ENCODE peak calls at places on chromosomes 11 and 22, in ten cellular contexts. E is GM12865, T is fibroblast of the aortic adventitia, J is upper lobe of right lung, R is coronary artery, F is endodermal cell, W is right lobe of liver, M is kidney, C is cardiac fibroblast, K is H1. S is an unnamed sample.

GRCh38 chr11:59216654-59217640 is 4.2 kb upstream of the MPEG1 start:
- DNase-seq in E (peak), T (peak), J (no peak), R (no peak), F (no peak), W (no peak), M (no peak), C (peak), K (no peak), S (no peak)

GRCh38 chr11:16543642-16544041 is 187.3 kb upstream of the SOX6 start:
- DNase-seq in E (no peak), T (no peak), J (no peak), R (no peak), F (no peak), W (no peak), M (no peak), C (no peak), K (no peak), S (no peak)

GRCh38 chr11:132981146-132981956 is 551.0 kb downstream of the OPCML start:
- DNase-seq in E (no peak), T (no peak), J (no peak), R (no peak), F (no peak), W (no peak), M (no peak), C (no peak), K (no peak), S (no peak)

GRCh38 chr11:12042215-12042676 is 33.8 kb upstream of the DKK3 start:
- DNase-seq in E (no peak), T (peak), J (no peak), R (no peak), F (no peak), W (no peak), M (no peak), C (peak), K (no peak), S (peak)

GRCh38 chr22:27192135-27192900 is 534.9 kb downstream of the MIAT start:
- DNase-seq in E (no peak), T (peak), J (no peak), R (peak), F (no peak), W (no peak), M (no peak), C (peak), K (no peak), S (no peak)

GRCh38 chr11:23990346-23990745 is 506.5 kb upstream of the LUZP2 start:
- DNase-seq in E (no peak), T (no peak), J (no peak), R (no peak), F (no peak), W (no peak), M (no peak), C (no peak), K (no peak), S (no peak)

GRCh38 chr11:15692739-15693138 is 578.0 kb downstream of the INSC start:
- DNase-seq in E (peak), T (no peak), J (no peak), R (no peak), F (peak), W (no peak), M (no peak), C (no peak), K (no peak), S (no peak)

GRCh38 chr11:36564376-36565032 is 3.3 kb upstream of the RAG1 start:
- DNase-seq in E (peak), T (peak), J (no peak), R (no peak), F (peak), W (no peak), M (no peak), C (peak), K (no peak), S (peak)

GRCh38 chr11:70796601-70797000 is 398.3 kb downstream of the CTTN start:
- DNase-seq in E (no peak), T (no peak), J (no peak), R (no peak), F (peak), W (no peak), M (no peak), C (no peak), K (no peak), S (no peak)

GRCh38 chr11:14443642-14444041 is 56.0 kb downstream of the COPB1 start:
- DNase-seq in E (no peak), T (peak), J (no peak), R (no peak), F (no peak), W (peak), M (no peak), C (peak), K (no peak), S (no peak)

GRCh38 chr11:29135504-29135903 is 881.3 kb downstream of the KCNA4 start:
- DNase-seq in E (no peak), T (peak), J (no peak), R (no peak), F (no peak), W (no peak), M (no peak), C (peak), K (no peak), S (peak)

GRCh38 chr11:2300936-2301630 is 635 bp downstream of the C11orf21 start:
- DNase-seq in E (no peak), T (no peak), J (peak), R (peak), F (no peak), W (peak), M (peak), C (no peak), K (no peak), S (no peak)

GRCh38 chr11:73389902-73390301 is 13.7 kb downstream of the RELT start:
- DNase-seq in E (no peak), T (no peak), J (no peak), R (no peak), F (no peak), W (no peak), M (no peak), C (no peak), K (no peak), S (no peak)

GRCh38 chr22:45006101-45006872 is 3.5 kb downstream of the PHF21B start:
- DNase-seq in E (no peak), T (no peak), J (no peak), R (no peak), F (no peak), W (no peak), M (no peak), C (no peak), K (no peak), S (no peak)

GRCh38 chr11:66347425-66348276 is at the start of gene B4GAT1:
- DNase-seq in E (peak), T (peak), J (peak), R (peak), F (peak), W (no peak), M (peak), C (peak), K (peak), S (peak)

GRCh38 chr11:117825538-117826359 is 1.2 kb upstream of the FXYD2 start:
- DNase-seq in E (no peak), T (no peak), J (peak), R (peak), F (no peak), W (no peak), M (peak), C (no peak), K (no peak), S (no peak)

GRCh38 chr22:49735411-49736311 is 92.0 kb downstream of the BRD1 start:
- DNase-seq in E (no peak), T (no peak), J (peak), R (no peak), F (peak), W (no peak), M (peak), C (peak), K (no peak), S (no peak)

GRCh38 chr11:61627831-61628753 is 47.2 kb upstream of the SYT7 start:
- DNase-seq in E (peak), T (peak), J (peak), R (no peak), F (peak), W (peak), M (no peak), C (peak), K (no peak), S (peak)

GRCh38 chr11:117984471-117984870 is 1.7 kb upstream of the IL10RA start:
- DNase-seq in E (no peak), T (no peak), J (no peak), R (peak), F (peak), W (no peak), M (no peak), C (no peak), K (no peak), S (no peak)

GRCh38 chr11:64331569-64332371 is 8.2 kb upstream of the CCDC88B start:
- DNase-seq in E (peak), T (peak), J (peak), R (no peak), F (peak), W (peak), M (peak), C (peak), K (no peak), S (peak)

GRCh38 chr22:17781319-17782031 is 7.2 kb upstream of the BID start:
- DNase-seq in E (peak), T (peak), J (no peak), R (no peak), F (no peak), W (no peak), M (peak), C (peak), K (no peak), S (peak)

GRCh38 chr22:41305646-41306045 is 4.3 kb downstream of the ZC3H7B start:
- DNase-seq in E (no peak), T (peak), J (no peak), R (no peak), F (no peak), W (no peak), M (no peak), C (peak), K (no peak), S (no peak)

GRCh38 chr22:28884754-28885375 is 1.5 kb downstream of the ZNRF3 start:
- DNase-seq in E (no peak), T (no peak), J (no peak), R (no peak), F (no peak), W (no peak), M (no peak), C (no peak), K (no peak), S (no peak)

GRCh38 chr22:46941958-46942815 is 179.7 kb downstream of the TBC1D22A start:
- DNase-seq in E (no peak), T (peak), J (no peak), R (no peak), F (no peak), W (no peak), M (no peak), C (no peak), K (no peak), S (peak)

GRCh38 chr22:22244337-22245250 is at the start of gene VPREB1:
- DNase-seq in E (no peak), T (no peak), J (no peak), R (no peak), F (no peak), W (no peak), M (no peak), C (no peak), K (no peak), S (no peak)

GRCh38 chr11:77095551-77096490 is 6.8 kb upstream of the OMP start:
- DNase-seq in E (no peak), T (no peak), J (peak), R (no peak), F (no peak), W (peak), M (peak), C (no peak), K (no peak), S (no peak)

GRCh38 chr22:35334010-35334409 is 34.3 kb downstream of the TOM1 start:
- DNase-seq in E (no peak), T (no peak), J (no peak), R (no peak), F (no peak), W (no peak), M (no peak), C (no peak), K (no peak), S (no peak)

GRCh38 chr22:26406118-26406517 is 22.9 kb upstream of the ASPHD2 start:
- DNase-seq in E (peak), T (peak), J (no peak), R (no peak), F (no peak), W (no peak), M (no peak), C (no peak), K (no peak), S (peak)

DNA sequence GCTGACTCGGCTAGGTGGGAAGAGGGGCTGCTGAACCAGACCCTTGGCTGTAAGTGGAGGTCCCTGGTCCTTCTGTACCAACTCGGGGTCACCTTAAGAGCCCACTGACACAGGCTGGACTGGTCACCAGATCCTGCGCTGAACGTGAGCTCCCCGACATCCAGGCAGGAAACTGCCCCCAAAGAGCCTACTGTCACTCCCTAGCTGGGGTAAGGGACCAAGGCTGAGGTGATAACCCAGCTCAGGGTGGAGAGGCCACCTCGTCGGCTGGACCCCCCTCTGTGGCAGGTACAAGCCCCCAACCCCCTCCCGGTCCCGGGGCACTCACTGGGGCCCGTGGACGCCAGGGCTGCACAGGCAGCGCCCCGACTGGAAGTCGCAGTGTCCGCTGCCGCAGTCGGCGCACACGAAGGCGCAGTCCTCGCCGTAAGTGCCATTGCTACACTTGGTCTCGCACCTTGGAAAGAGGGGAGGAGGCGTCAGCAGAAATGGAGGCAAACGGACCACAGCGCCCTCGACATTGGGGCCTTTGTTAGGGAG is 7.5 kb downstream of the SCARF2 start:
- DNase-seq in E (no peak), T (no peak), J (peak), R (no peak), F (no peak), W (no peak), M (peak), C (no peak), K (no peak), S (no peak)
- H3K4me3 ChIP-seq in E (no peak), T (no peak), J (peak), R (peak), F (no peak), W (no peak), M (no peak), C (no peak), K (peak), S (no peak)

GRCh38 chr11:57340228-57340627 is 2.1 kb downstream of the P2RX3 start:
- DNase-seq in E (no peak), T (no peak), J (no peak), R (no peak), F (peak), W (no peak), M (no peak), C (peak), K (no peak), S (no peak)
- TF ChIP-seq CTCF in E (no peak), T (no peak), J (no peak), R (no peak), F (peak), W (peak), M (no peak), C (peak), K (peak), S (peak)

GRCh38 chr11:68002575-68002942 is 1.3 kb downstream of the UNC93B1 start:
- DNase-seq in E (peak), T (no peak), J (no peak), R (peak), F (no peak), W (no peak), M (peak), C (no peak), K (no peak), S (no peak)
- H3K4me3 ChIP-seq in E (peak), T (no peak), J (peak), R (peak), F (no peak), W (peak), M (no peak), C (no peak), K (no peak), S (no peak)

GRCh38 chr11:134275534-134276395 is at the start of gene GLB1L3:
- DNase-seq in E (peak), T (peak), J (peak), R (no peak), F (peak), W (no peak), M (no peak), C (no peak), K (no peak), S (no peak)
- TF ChIP-seq CTCF in E (peak), T (peak), J (peak), R (no peak), F (peak), W (peak), M (peak), C (peak), K (peak), S (peak)

GRCh38 chr11:101128571-101129202 is 926 bp downstream of the PGR start:
- DNase-seq in E (no peak), T (no peak), J (peak), R (peak), F (no peak), W (no peak), M (peak), C (no peak), K (no peak), S (no peak)
- H3K4me3 ChIP-seq in E (no peak), T (no peak), J (peak), R (peak), F (peak), W (peak), M (peak), C (peak), K (peak), S (peak)

S was measured in astrocyte of the cerebellum.